ENCODE peak calls at places on chromosome 4, in four cellular contexts. One of them, this sample, is unnamed.

GRCh38 chr4:186693159-186693815 is 30.4 kb downstream of the FAT1 start:
- DNase-seq in endodermal cell: no peak
- DNase-seq in EH: peak
- DNase-seq in choroid plexus epithelial cell: peak
- DNase-seq in this sample: peak

GRCh38 chr4:87853108-87853507 is 20.3 kb downstream of the MEPE start:
- DNase-seq in endodermal cell: no peak
- DNase-seq in EH: peak
- DNase-seq in choroid plexus epithelial cell: peak
- DNase-seq in this sample: peak

GRCh38 chr4:102760645-102761477 is at the start of gene MANBA:
- DNase-seq in endodermal cell: peak
- DNase-seq in EH: peak
- DNase-seq in choroid plexus epithelial cell: peak
- DNase-seq in this sample: peak

GRCh38 chr4:128287871-128288688 is 467 bp upstream of the PGRMC2 start:
- DNase-seq in endodermal cell: peak
- DNase-seq in EH: peak
- DNase-seq in choroid plexus epithelial cell: peak
- DNase-seq in this sample: peak

GRCh38 chr4:1767058-1767769 is 25.9 kb upstream of the FGFR3 start:
- DNase-seq in endodermal cell: peak
- DNase-seq in EH: peak
- DNase-seq in choroid plexus epithelial cell: no peak
- DNase-seq in this sample: no peak

GRCh38 chr4:73593631-73594241 is 26.5 kb downstream of the RASSF6 start:
- DNase-seq in endodermal cell: no peak
- DNase-seq in EH: peak
- DNase-seq in choroid plexus epithelial cell: peak
- DNase-seq in this sample: peak

GRCh38 chr4:55358668-55359067 is 12.6 kb downstream of the SRD5A3 start:
- DNase-seq in endodermal cell: no peak
- DNase-seq in EH: peak
- DNase-seq in choroid plexus epithelial cell: peak
- DNase-seq in this sample: peak

GRCh38 chr4:128560754-128561495 is 248.6 kb upstream of the JADE1 start:
- DNase-seq in endodermal cell: peak
- DNase-seq in EH: peak
- DNase-seq in choroid plexus epithelial cell: no peak
- DNase-seq in this sample: no peak

This sample was measured in ELR.